ENCODE peak calls at places on chromosomes 1 and 21, in seven cellular contexts. C is H9, W is IMR-90, L is neuronal stem cell, G is trophoblast cell, T is mesendoderm, A is H1. D is an unnamed sample.

GRCh38 chr1:36384542-36385409 is 948 bp downstream of the STK40 start:
- DNase-seq in G (peak), A (peak), W (no peak), L (no peak), C (peak), T (peak), D (peak)

GRCh38 chr1:180243517-180244221 is 13.6 kb downstream of the LHX4 start:
- DNase-seq in A (no peak), C (no peak), T (peak), G (no peak), L (no peak), W (no peak), D (no peak)

GRCh38 chr1:10635385-10635896 is 160.7 kb downstream of the PEX14 start:
- DNase-seq in C (no peak), G (peak), W (peak), L (no peak), T (no peak), A (no peak), D (no peak)

GRCh38 chr1:177891809-177892208 is 78.0 kb downstream of the SEC16B start:
- DNase-seq in A (no peak), L (no peak), T (no peak), W (no peak), G (no peak), C (no peak), D (no peak)

GRCh38 chr1:60265560-60266535 is 192.3 kb upstream of the C1orf87 start:
- DNase-seq in W (peak), T (no peak), G (no peak), A (no peak), C (no peak), L (no peak), D (no peak)

GRCh38 chr1:25004355-25004754 is 74.3 kb upstream of the RUNX3 start:
- DNase-seq in W (no peak), G (no peak), T (no peak), A (no peak), C (no peak), L (no peak), D (no peak)

GRCh38 chr1:35476099-35476674 is 81.0 kb downstream of the KIAA0319L start:
- DNase-seq in T (no peak), W (peak), C (no peak), A (no peak), L (no peak), G (no peak), D (no peak)

GRCh38 chr1:208924958-208925357 is 658.6 kb upstream of the CAMK1G start:
- DNase-seq in G (no peak), C (no peak), L (no peak), A (no peak), W (no peak), T (no peak), D (no peak)

GRCh38 chr21:34143783-34144182 is 70.4 kb downstream of the MRPS6 start:
- DNase-seq in G (no peak), T (no peak), C (no peak), A (no peak), L (no peak), W (no peak), D (no peak)
- H3K18ac ChIP-seq in G (no peak), T (no peak), C (no peak), A (no peak), L (no peak), W (no peak), D (no peak)

GRCh38 chr1:100320311-100321097 is 31.8 kb upstream of the CDC14A start:
- DNase-seq in T (no peak), A (no peak), L (no peak), C (no peak), W (no peak), G (no peak), D (no peak)

GRCh38 chr1:100322436-100323211 is 29.7 kb upstream of the CDC14A start:
- DNase-seq in L (no peak), A (no peak), C (no peak), T (no peak), W (peak), G (no peak), D (peak)

GRCh38 chr1:100321098-100321493 is 31.2 kb upstream of the CDC14A start:
- DNase-seq in W (no peak), L (no peak), A (no peak), T (no peak), G (no peak), C (no peak), D (no peak)

GRCh38 chr1:100325415-100326324 is 26.6 kb upstream of the CDC14A start:
- DNase-seq in L (no peak), A (no peak), C (no peak), W (no peak), G (no peak), T (no peak), D (no peak)

GRCh38 chr1:100323428-100324106 is 28.7 kb upstream of the CDC14A start:
- DNase-seq in C (no peak), G (no peak), W (no peak), T (no peak), L (no peak), A (no peak), D (no peak)
- H3K23ac ChIP-seq in C (no peak), G (no peak), W (peak), T (no peak), L (no peak), A (peak), D (no peak)

DNA sequence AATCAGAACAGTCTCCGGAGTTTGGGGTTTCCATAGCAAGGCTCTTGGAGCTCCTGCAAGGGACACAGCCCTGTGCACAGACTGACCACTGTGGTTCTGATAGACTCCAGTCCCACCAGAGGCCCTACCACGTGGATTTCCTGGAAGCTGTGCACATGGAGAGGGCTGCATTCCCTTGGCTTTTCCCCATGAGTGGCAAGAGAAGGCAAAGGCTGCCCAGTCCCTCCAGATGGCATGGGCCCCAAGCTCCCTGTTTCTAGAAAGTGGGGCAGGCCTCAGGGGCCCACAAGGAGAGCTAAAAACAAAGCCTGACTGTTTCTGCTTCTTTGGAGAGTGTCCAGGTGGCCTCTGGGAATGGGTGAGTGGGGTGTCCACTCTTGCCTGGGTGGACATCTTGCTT is 87.5 kb downstream of the DDX20 start:
- DNase-seq in L (no peak), G (no peak), C (no peak), W (no peak), T (no peak), A (no peak), D (no peak)
- H3K18ac ChIP-seq in L (no peak), G (no peak), C (no peak), W (no peak), T (no peak), A (no peak), D (no peak)

GRCh38 chr1:226308166-226308722 is 720 bp downstream of the LIN9 start:
- DNase-seq in L (no peak), T (no peak), C (no peak), W (no peak), G (no peak), A (no peak), D (no peak)

GRCh38 chr1:226308723-226309397 is at the start of gene LIN9:
- DNase-seq in L (peak), A (peak), C (peak), T (peak), G (peak), W (peak), D (peak)

GRCh38 chr1:226310637-226311195 is 1.8 kb upstream of the LIN9 start:
- DNase-seq in G (no peak), W (no peak), C (no peak), L (no peak), A (no peak), T (no peak), D (no peak)

GRCh38 chr1:226310123-226310540 is 1.2 kb upstream of the LIN9 start:
- DNase-seq in L (no peak), A (no peak), C (no peak), T (peak), G (no peak), W (no peak), D (no peak)

GRCh38 chr1:226309398-226310122 is 596 bp upstream of the LIN9 start:
- DNase-seq in G (no peak), T (peak), C (no peak), W (no peak), A (no peak), L (no peak), D (peak)
- H3K23ac ChIP-seq in G (no peak), T (no peak), C (no peak), W (peak), A (no peak), L (peak), D (peak)

DNA sequence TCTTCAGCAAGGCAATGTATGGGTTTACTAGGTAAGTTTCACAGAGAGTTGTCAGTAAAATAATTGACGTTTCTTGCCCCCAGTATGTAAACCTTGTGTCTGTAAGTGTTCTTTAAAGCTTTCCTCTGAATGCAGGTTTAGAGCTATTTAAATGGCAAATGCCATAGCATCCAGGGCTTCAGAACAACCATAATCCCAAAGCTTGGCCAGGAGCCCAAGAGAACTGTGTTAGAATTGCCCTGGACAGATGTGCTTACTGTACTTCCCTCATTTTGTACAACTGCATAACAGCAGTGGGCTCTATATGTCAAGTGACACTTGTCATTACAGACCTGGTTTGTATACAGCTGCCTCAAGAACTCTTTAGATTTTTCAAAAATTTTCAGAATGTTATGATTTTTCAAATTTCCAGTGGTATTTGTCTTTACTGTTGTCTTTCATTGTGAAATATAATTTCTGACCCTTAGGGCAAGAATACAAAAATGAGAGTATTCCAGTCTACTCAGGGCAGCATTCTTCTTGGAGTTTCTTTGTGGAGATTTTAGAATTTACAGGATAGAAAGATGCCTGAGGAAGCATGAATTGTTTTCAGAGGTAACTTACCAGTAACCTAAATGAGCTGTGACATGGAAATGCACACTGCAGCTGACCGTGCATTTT is 136.9 kb upstream of the L1TD1 start:
- DNase-seq in W (no peak), G (peak), L (no peak), T (no peak), C (no peak), A (no peak), D (no peak)
- H3K18ac ChIP-seq in W (no peak), G (no peak), L (no peak), T (no peak), C (no peak), A (no peak), D (no peak)

DNA sequence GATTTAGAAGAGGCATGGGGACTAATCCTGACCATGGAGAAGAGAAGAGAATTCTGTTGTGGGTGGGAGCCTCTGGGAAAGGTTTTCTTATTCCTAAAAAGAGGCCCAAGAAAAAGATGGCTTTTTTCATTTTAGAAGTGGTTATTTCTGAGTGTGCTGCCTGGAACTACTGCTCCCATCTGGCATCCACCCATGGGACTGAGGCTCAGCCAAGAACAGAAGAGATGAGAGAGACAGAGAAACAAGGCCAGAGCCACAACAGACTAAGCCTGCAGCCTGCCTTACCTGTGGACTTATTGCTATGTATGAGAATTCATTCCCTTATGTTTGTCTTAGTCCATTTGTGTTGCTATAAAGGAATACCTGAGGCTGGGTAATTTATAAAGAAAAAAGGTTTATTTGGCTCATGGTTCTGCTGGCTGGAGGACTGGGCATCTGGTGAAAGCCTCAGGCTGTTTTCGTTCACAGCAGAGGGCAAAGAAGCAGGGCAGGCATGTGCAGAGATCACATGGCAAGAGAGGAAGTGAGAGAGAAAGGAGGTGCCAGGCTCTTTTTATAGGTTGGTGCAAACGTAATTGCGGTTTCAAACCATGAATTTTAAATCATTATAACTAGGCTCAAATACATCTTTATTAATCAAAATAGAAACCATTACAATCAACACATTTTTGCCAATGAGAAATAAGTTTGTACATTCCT is 57.5 kb upstream of the PRDM2 start:
- DNase-seq in W (no peak), L (no peak), G (no peak), C (no peak), A (no peak), T (no peak), D (no peak)
- H3K23ac ChIP-seq in W (no peak), L (no peak), G (no peak), C (no peak), A (no peak), T (no peak), D (no peak)

GRCh38 chr21:43329361-43330269 is 97.3 kb downstream of the SIK1 start:
- DNase-seq in A (no peak), C (no peak), G (no peak), W (no peak), L (no peak), T (no peak), D (peak)

GRCh38 chr21:43330306-43330881 is 96.5 kb downstream of the SIK1 start:
- DNase-seq in T (no peak), G (no peak), W (no peak), L (no peak), A (no peak), C (no peak), D (no peak)

GRCh38 chr21:43328591-43329360 is 98.2 kb downstream of the SIK1 start:
- DNase-seq in G (no peak), C (no peak), W (no peak), A (no peak), L (no peak), T (no peak), D (no peak)

GRCh38 chr21:43325968-43326367 is 101.0 kb downstream of the SIK1 start:
- DNase-seq in A (no peak), T (no peak), W (no peak), L (no peak), G (no peak), C (no peak), D (no peak)

DNA sequence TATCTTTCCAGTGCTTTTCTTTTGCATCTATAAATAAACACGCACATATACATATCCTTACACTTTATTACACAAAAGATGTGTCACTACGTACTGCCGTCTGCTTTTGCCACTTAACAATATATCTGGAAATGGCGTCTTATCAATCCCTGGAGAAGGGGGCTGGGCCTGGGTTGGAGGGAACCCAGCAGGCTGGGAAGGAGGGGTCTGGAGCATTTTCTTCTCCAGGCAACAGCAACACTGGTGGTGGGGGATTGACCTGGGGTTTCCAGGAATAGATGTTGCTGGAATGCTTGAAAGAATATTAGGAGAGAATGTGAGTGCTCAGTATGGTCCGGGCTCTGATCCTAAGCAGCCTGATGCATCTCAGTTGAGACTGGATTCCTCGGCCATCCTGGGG is 98.8 kb downstream of the SIK1 start:
- DNase-seq in T (no peak), G (no peak), L (no peak), W (no peak), C (no peak), A (no peak), D (peak)
- H3K18ac ChIP-seq in T (no peak), G (no peak), L (no peak), W (no peak), C (no peak), A (no peak), D (no peak)